ENCODE peak calls at places on chromosomes 7 and 10, in five cellular contexts. H is A549, N is esophagus squamous epithelium, Q is dorsolateral prefrontal cortex, I is IMR-90. X is an unnamed sample.

GRCh38 chr10:129972145-129972965 is 8.3 kb upstream of the EBF3 start:
- DNase-seq in H (no peak), N (no peak), Q (no peak), I (no peak), X (no peak)

GRCh38 chr10:6200588-6201510 is 1.9 kb upstream of the PFKFB3 start:
- DNase-seq in H (peak), N (no peak), Q (no peak), I (peak), X (peak)

GRCh38 chr7:90625562-90625961 is 29.4 kb downstream of the CDK14 start:
- DNase-seq in H (no peak), N (no peak), Q (no peak), I (peak), X (peak)

GRCh38 chr10:65313406-65313805 is 1612.4 kb upstream of the LRRTM3 start:
- DNase-seq in H (no peak), N (no peak), Q (no peak), I (no peak), X (peak)

GRCh38 chr10:119620771-119621384 is 24.1 kb upstream of the TIAL1 start:
- DNase-seq in H (no peak), N (no peak), Q (no peak), I (no peak), X (no peak)

GRCh38 chr10:33799281-33799943 is 464.9 kb upstream of the NRP1 start:
- DNase-seq in H (peak), N (no peak), Q (no peak), I (no peak), X (no peak)

GRCh38 chr7:1291040-1291689 is 58.5 kb downstream of the UNCX start:
- DNase-seq in H (no peak), N (no peak), Q (no peak), I (no peak), X (no peak)

GRCh38 chr7:36796850-36797618 is 72.7 kb upstream of the AOAH start:
- DNase-seq in H (no peak), N (no peak), Q (no peak), I (no peak), X (no peak)

GRCh38 chr7:155229548-155230168 is 68.0 kb upstream of the INSIG1 start:
- DNase-seq in H (peak), N (no peak), Q (no peak), I (no peak), X (no peak)

GRCh38 chr7:90897961-90898469 is 301.9 kb downstream of the CDK14 start:
- DNase-seq in H (no peak), N (no peak), Q (no peak), I (no peak), X (peak)

GRCh38 chr10:7306147-7306546 is 104.7 kb downstream of the SFMBT2 start:
- DNase-seq in H (no peak), N (no peak), Q (no peak), I (peak), X (no peak)

GRCh38 chr7:45697576-45698136 is 123.5 kb downstream of the ADCY1 start:
- DNase-seq in H (no peak), N (no peak), Q (peak), I (peak), X (peak)

GRCh38 chr7:128032605-128033235 is 1.5 kb upstream of the LRRC4 start:
- DNase-seq in H (no peak), N (no peak), Q (no peak), I (peak), X (peak)
- H3K4me3 ChIP-seq in H (no peak), N (peak), Q (peak), I (peak), X (peak)

GRCh38 chr10:53209941-53210611 is 437.5 kb upstream of the MBL2 start:
- DNase-seq in H (peak), N (no peak), Q (no peak), I (peak), X (peak)
- TF ChIP-seq CTCF in H (no peak), N (no peak), Q (peak), I (peak), X (peak)

DNA sequence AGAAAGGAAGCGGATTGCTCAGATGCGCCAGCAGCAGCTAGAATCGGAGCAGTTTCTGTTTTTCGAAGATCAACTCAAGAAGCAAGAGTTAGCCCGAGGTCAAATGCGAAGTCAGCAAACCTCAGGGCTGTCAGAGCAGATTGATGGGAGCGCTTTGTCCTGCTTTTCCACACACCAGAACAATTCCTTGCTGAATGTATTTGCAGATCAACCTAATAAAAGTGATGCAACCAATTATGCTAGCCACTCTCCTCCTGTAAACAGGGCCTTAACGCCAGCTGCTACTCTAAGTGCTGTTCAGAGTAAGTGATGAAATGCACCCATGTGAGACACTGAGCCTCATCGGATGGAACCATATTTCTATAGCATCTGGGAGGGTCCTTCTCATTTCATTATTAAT is 33.1 kb downstream of the STAMBPL1 start:
- DNase-seq in H (no peak), N (no peak), Q (no peak), I (peak), X (no peak)
- H3K4me3 ChIP-seq in H (no peak), N (no peak), Q (no peak), I (no peak), X (no peak)

GRCh38 chr10:96910488-96911395 is 78.6 kb downstream of the LCOR start:
- DNase-seq in H (peak), N (no peak), Q (no peak), I (peak), X (peak)
- TF ChIP-seq CTCF in H (peak), N (peak), Q (peak), I (peak), X (peak)

DNA sequence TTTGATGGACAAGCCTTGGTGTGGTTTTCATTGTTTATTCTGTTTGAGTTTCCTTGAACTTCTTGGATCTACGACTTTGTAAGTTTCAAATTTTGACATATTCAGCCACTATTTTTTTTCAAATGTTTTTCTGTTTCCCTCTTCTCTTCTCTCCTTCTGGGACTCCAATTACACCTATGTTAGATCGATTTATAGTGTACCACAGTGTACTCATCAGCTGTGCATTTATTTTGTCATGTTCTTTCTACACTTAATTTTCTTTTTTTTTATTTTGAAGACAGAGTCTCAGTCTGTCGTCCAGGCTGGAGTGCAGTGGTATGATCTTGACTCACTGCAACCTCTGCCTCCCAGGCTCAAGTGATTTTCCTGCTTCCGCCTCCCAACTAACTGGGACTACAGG is 16.2 kb downstream of the OLAH start:
- DNase-seq in H (no peak), N (no peak), Q (no peak), I (no peak), X (no peak)
- H3K4me3 ChIP-seq in H (no peak), N (no peak), Q (no peak), I (no peak), X (no peak)